ENCODE peak calls at places on chromosomes 4 and X, in nine cellular contexts. Y is SHP77; G is omental fat pad; F is sigmoid colon; A is left cardiac atrium; O is CD4-positive, CD25-positive, alpha-beta regulatory T cell; R is NCI-H226; H is GM13976; S is memory B cell. Q is an unnamed sample.
A peak's percentile ranks its signal among the peaks of the same experiment; 100 is the strongest.

GRCh38 chr4:51842167-51842553 is 793 bp upstream of the DCUN1D4 start:
- DNase-seq in H (peak; percentile 42), F (peak; percentile 72), O (no peak), G (no peak), S (no peak), Y (peak; percentile 51), A (peak; percentile 50), R (no peak), Q (no peak)

GRCh38 chr4:123877561-123877960 is 481.0 kb downstream of the SPRY1 start:
- DNase-seq in Y (no peak), O (no peak), F (no peak), G (no peak), S (no peak), H (no peak), R (peak; percentile 37), A (no peak), Q (no peak)

GRCh38 chrX:154082396-154083133 is 15.0 kb downstream of the MECP2 start:
- DNase-seq in F (no peak), Y (no peak), G (no peak), H (no peak), R (peak; percentile 53), S (no peak), O (no peak), A (no peak), Q (no peak)

GRCh38 chrX:3393168-3393567 is 46.7 kb upstream of the MXRA5 start:
- DNase-seq in Y (no peak), S (no peak), F (no peak), O (no peak), A (no peak), G (no peak), R (no peak), H (no peak), Q (no peak)

GRCh38 chrX:110167952-110168451 is 149.9 kb downstream of the AMMECR1 start:
- DNase-seq in A (no peak), O (peak; percentile 46), G (no peak), H (peak; percentile 50), R (no peak), F (no peak), S (no peak), Y (no peak), Q (peak; percentile 29)

GRCh38 chrX:152020895-152021294 is 46.4 kb upstream of the GABRE start:
- DNase-seq in Y (no peak), O (no peak), G (no peak), F (no peak), A (no peak), R (peak; percentile 1), H (no peak), S (no peak), Q (no peak)

GRCh38 chr4:169080970-169081369 is 70.9 kb upstream of the CBR4 start:
- DNase-seq in F (peak; percentile 61), H (no peak), O (no peak), Y (no peak), G (no peak), R (peak; percentile 6), S (no peak), A (no peak), Q (no peak)

GRCh38 chr4:89055157-89056080 is 1.6 kb downstream of the FAM13A start:
- DNase-seq in G (no peak), F (no peak), H (no peak), Y (no peak), O (no peak), R (no peak), A (no peak), S (no peak), Q (no peak)

GRCh38 chr4:138910914-138911336 is 104.7 kb upstream of the NOCT start:
- DNase-seq in F (peak; percentile 81), S (no peak), R (peak; percentile 84), H (no peak), G (no peak), O (no peak), A (peak; percentile 86), Y (peak; percentile 79), Q (no peak)

GRCh38 chrX:74349387-74349786 is 45.4 kb downstream of the ZCCHC13 start:
- DNase-seq in Y (no peak), R (peak; percentile 50), H (no peak), F (no peak), G (no peak), O (no peak), S (no peak), A (no peak), Q (no peak)

GRCh38 chr4:53141308-53141707 is 224.6 kb downstream of the SCFD2 start:
- DNase-seq in R (no peak), S (no peak), A (no peak), F (no peak), Y (no peak), H (no peak), O (no peak), G (no peak), Q (no peak)

GRCh38 chr4:8641931-8642650 is 49.5 kb downstream of the CPZ start:
- DNase-seq in R (no peak), O (no peak), Y (no peak), S (no peak), H (no peak), F (peak; percentile 55), A (no peak), G (no peak), Q (no peak)

GRCh38 chr4:70624226-70624793 is 4.2 kb upstream of the ENAM start:
- DNase-seq in F (no peak), A (no peak), G (no peak), H (no peak), Y (no peak), R (no peak), S (no peak), O (no peak), Q (no peak)

GRCh38 chr4:52051615-52052474 is 741 bp downstream of the SPATA18 start:
- DNase-seq in G (no peak), H (peak; percentile 67), F (peak; percentile 80), A (peak; percentile 85), O (no peak), Y (no peak), S (no peak), R (no peak), Q (no peak)

GRCh38 chr4:108535757-108536156 is 84.6 kb upstream of the RPL34 start:
- DNase-seq in O (no peak), H (no peak), R (no peak), G (no peak), A (no peak), Y (no peak), F (no peak), S (no peak), Q (no peak)

GRCh38 chrX:77447339-77448149 is at the start of gene FGF16:
- DNase-seq in G (no peak), R (no peak), H (peak; percentile 41), F (no peak), A (no peak), Y (no peak), S (no peak), O (peak; percentile 19), Q (no peak)

GRCh38 chr4:189941005-189941450 is 356 bp downstream of the FRG1 start:
- DNase-seq in R (no peak), S (no peak), A (no peak), G (no peak), F (no peak), O (no peak), Y (no peak), H (no peak), Q (no peak)

GRCh38 chrX:72366746-72367145 is 61.0 kb upstream of the CITED1 start:
- DNase-seq in O (no peak), G (no peak), H (no peak), F (no peak), S (no peak), Y (no peak), R (no peak), A (no peak), Q (no peak)

GRCh38 chr4:70713453-70714026 is 8.2 kb upstream of the RUFY3 start:
- DNase-seq in Y (no peak), H (no peak), A (no peak), S (peak; percentile 34), R (no peak), G (no peak), F (no peak), O (no peak), Q (no peak)

GRCh38 chr4:1365271-1366178 is 18.5 kb downstream of the UVSSA start:
- DNase-seq in F (peak; percentile 15), S (no peak), R (no peak), A (peak; percentile 2), G (no peak), Y (no peak), O (no peak), H (no peak), Q (no peak)

GRCh38 chr4:76300012-76300411 is 6.5 kb upstream of the STBD1 start:
- DNase-seq in G (no peak), A (no peak), S (no peak), O (no peak), H (no peak), F (no peak), R (no peak), Y (no peak), Q (no peak)